ENCODE peak calls at places on chromosomes 7 and 10, in four cellular contexts. Q, S, P and Z are unnamed samples.
A peak's percentile ranks its signal among the peaks of the same experiment; 100 is the strongest.

GRCh38 chr10:361203-362135 is 226.2 kb downstream of the ZMYND11 start:
- DNase-seq in Q (peak; percentile 3), S (no peak), P (no peak), Z (no peak)

GRCh38 chr10:93512565-93512964 is 16.2 kb downstream of the CEP55 start:
- DNase-seq in Q (no peak), S (no peak), P (peak; percentile 63), Z (no peak)

GRCh38 chr7:115340828-115341227 is 418.9 kb downstream of the MDFIC start:
- DNase-seq in Q (peak; percentile 68), S (no peak), P (peak; percentile 91), Z (no peak)

GRCh38 chr10:34707656-34708055 is 107.4 kb downstream of the PARD3 start:
- DNase-seq in Q (no peak), S (no peak), P (no peak), Z (no peak)

GRCh38 chr10:47046321-47047126 is 135.3 kb downstream of the PTPN20 start:
- DNase-seq in Q (no peak), S (peak; percentile 58), P (no peak), Z (peak; percentile 49)

GRCh38 chr10:73095479-73096021 is 1.1 kb downstream of the P4HA1 start:
- DNase-seq in Q (peak; percentile 73), S (no peak), P (peak; percentile 53), Z (peak; percentile 82)

GRCh38 chr10:31554556-31554955 is 235.5 kb downstream of the ZEB1 start:
- DNase-seq in Q (peak; percentile 20), S (no peak), P (peak; percentile 78), Z (no peak)

GRCh38 chr7:127347567-127348246 is 44.8 kb downstream of the ZNF800 start:
- DNase-seq in Q (peak; percentile 78), S (peak; percentile 84), P (no peak), Z (peak; percentile 68)

GRCh38 chr7:1053816-1054370 is 9.5 kb downstream of the GPR146 start:
- DNase-seq in Q (no peak), S (no peak), P (no peak), Z (no peak)

GRCh38 chr7:835021-835420 is 2.7 kb downstream of the SUN1 start:
- DNase-seq in Q (no peak), S (no peak), P (no peak), Z (no peak)